ENCODE peak calls at places on chromosomes 11 and 22, in ten cellular contexts. One of them, this sample, is unnamed.

GRCh38 chr11:63985812-63986155 is 454 bp upstream of the OTUB1 start:
- DNase-seq in HCT116: no peak
- DNase-seq in lung: no peak
- DNase-seq in esophagus squamous epithelium: no peak
- DNase-seq in spleen: peak; percentile 94
- DNase-seq in SK-N-SH: peak; percentile 60
- DNase-seq in fibroblast of lung: no peak
- DNase-seq in neural progenitor cell: no peak
- DNase-seq in keratinocyte: no peak
- DNase-seq in GM23248: peak; percentile 67
- DNase-seq in this sample: no peak

GRCh38 chr22:26585104-26585790 is 4.7 kb downstream of the TPST2 start:
- DNase-seq in SK-N-SH: peak; percentile 53
- DNase-seq in fibroblast of lung: peak; percentile 84
- DNase-seq in keratinocyte: peak; percentile 17
- DNase-seq in esophagus squamous epithelium: no peak
- DNase-seq in GM23248: peak; percentile 93
- DNase-seq in spleen: peak; percentile 66
- DNase-seq in neural progenitor cell: no peak
- DNase-seq in lung: peak; percentile 56
- DNase-seq in HCT116: no peak
- DNase-seq in this sample: no peak

GRCh38 chr11:134512061-134512460 is 100.0 kb upstream of the B3GAT1 start:
- DNase-seq in lung: no peak
- DNase-seq in fibroblast of lung: no peak
- DNase-seq in spleen: no peak
- DNase-seq in GM23248: no peak
- DNase-seq in SK-N-SH: no peak
- DNase-seq in esophagus squamous epithelium: no peak
- DNase-seq in HCT116: no peak
- DNase-seq in neural progenitor cell: no peak
- DNase-seq in keratinocyte: no peak
- DNase-seq in this sample: no peak

GRCh38 chr22:50733521-50734342 is 4.3 kb upstream of the ACR start:
- DNase-seq in esophagus squamous epithelium: no peak
- DNase-seq in HCT116: no peak
- DNase-seq in fibroblast of lung: peak; percentile 23
- DNase-seq in keratinocyte: no peak
- DNase-seq in SK-N-SH: peak; percentile 84
- DNase-seq in lung: no peak
- DNase-seq in GM23248: peak; percentile 65
- DNase-seq in spleen: peak; percentile 70
- DNase-seq in neural progenitor cell: peak; percentile 17
- DNase-seq in this sample: peak; percentile 10

GRCh38 chr11:94926698-94927237 is 46.6 kb downstream of the CWC15 start:
- DNase-seq in esophagus squamous epithelium: no peak
- DNase-seq in fibroblast of lung: peak; percentile 89
- DNase-seq in HCT116: no peak
- DNase-seq in keratinocyte: no peak
- DNase-seq in lung: peak; percentile 59
- DNase-seq in GM23248: peak; percentile 84
- DNase-seq in SK-N-SH: peak; percentile 41
- DNase-seq in neural progenitor cell: no peak
- DNase-seq in spleen: no peak
- DNase-seq in this sample: peak; percentile 85

GRCh38 chr22:19875531-19876313 is 21.0 kb upstream of the GNB1L start:
- DNase-seq in fibroblast of lung: no peak
- DNase-seq in HCT116: no peak
- DNase-seq in GM23248: no peak
- DNase-seq in esophagus squamous epithelium: no peak
- DNase-seq in SK-N-SH: peak; percentile 42
- DNase-seq in spleen: peak; percentile 62
- DNase-seq in lung: no peak
- DNase-seq in neural progenitor cell: peak; percentile 1
- DNase-seq in keratinocyte: no peak
- DNase-seq in this sample: no peak

GRCh38 chr11:61679893-61680621 is at the start of gene DAGLA:
- DNase-seq in neural progenitor cell: peak; percentile 89
- DNase-seq in SK-N-SH: peak; percentile 99
- DNase-seq in GM23248: peak; percentile 70
- DNase-seq in keratinocyte: no peak
- DNase-seq in lung: peak; percentile 75
- DNase-seq in fibroblast of lung: peak; percentile 42
- DNase-seq in esophagus squamous epithelium: no peak
- DNase-seq in spleen: peak; percentile 93
- DNase-seq in HCT116: no peak
- DNase-seq in this sample: peak; percentile 57

GRCh38 chr11:3929689-3930088 is 74.2 kb downstream of the STIM1 start:
- DNase-seq in HCT116: no peak
- DNase-seq in esophagus squamous epithelium: no peak
- DNase-seq in SK-N-SH: no peak
- DNase-seq in fibroblast of lung: no peak
- DNase-seq in neural progenitor cell: no peak
- DNase-seq in spleen: no peak
- DNase-seq in keratinocyte: no peak
- DNase-seq in GM23248: no peak
- DNase-seq in lung: no peak
- DNase-seq in this sample: no peak

GRCh38 chr22:18085188-18085587 is 7.4 kb downstream of the PEX26 start:
- DNase-seq in lung: no peak
- DNase-seq in HCT116: no peak
- DNase-seq in spleen: no peak
- DNase-seq in neural progenitor cell: no peak
- DNase-seq in GM23248: peak; percentile 70
- DNase-seq in keratinocyte: no peak
- DNase-seq in SK-N-SH: no peak
- DNase-seq in fibroblast of lung: peak; percentile 20
- DNase-seq in esophagus squamous epithelium: no peak
- DNase-seq in this sample: no peak

GRCh38 chr22:38852522-38852921 is 8.7 kb upstream of the NPTXR start:
- DNase-seq in keratinocyte: no peak
- DNase-seq in lung: no peak
- DNase-seq in GM23248: no peak
- DNase-seq in neural progenitor cell: no peak
- DNase-seq in HCT116: no peak
- DNase-seq in spleen: no peak
- DNase-seq in fibroblast of lung: no peak
- DNase-seq in esophagus squamous epithelium: no peak
- DNase-seq in SK-N-SH: no peak
- DNase-seq in this sample: no peak
- H3K27me3 ChIP-seq in keratinocyte: peaks cover 23% of the 10 kb centered on the region
- H3K27me3 ChIP-seq in lung: no peaks in the 10 kb centered on the region
- H3K27me3 ChIP-seq in GM23248: no peaks in the 10 kb centered on the region
- H3K27me3 ChIP-seq in neural progenitor cell: peaks cover 39% of the 10 kb centered on the region
- H3K27me3 ChIP-seq in HCT116: no peaks in the 10 kb centered on the region
- H3K27me3 ChIP-seq in spleen: peaks cover 7% of the 10 kb centered on the region
- H3K27me3 ChIP-seq in fibroblast of lung: peaks cover 4% of the 10 kb centered on the region
- H3K27me3 ChIP-seq in esophagus squamous epithelium: no peaks in the 10 kb centered on the region
- H3K27me3 ChIP-seq in SK-N-SH: no peaks in the 10 kb centered on the region
- H3K27me3 ChIP-seq in this sample: peaks cover 11% of the 10 kb centered on the region

DNA sequence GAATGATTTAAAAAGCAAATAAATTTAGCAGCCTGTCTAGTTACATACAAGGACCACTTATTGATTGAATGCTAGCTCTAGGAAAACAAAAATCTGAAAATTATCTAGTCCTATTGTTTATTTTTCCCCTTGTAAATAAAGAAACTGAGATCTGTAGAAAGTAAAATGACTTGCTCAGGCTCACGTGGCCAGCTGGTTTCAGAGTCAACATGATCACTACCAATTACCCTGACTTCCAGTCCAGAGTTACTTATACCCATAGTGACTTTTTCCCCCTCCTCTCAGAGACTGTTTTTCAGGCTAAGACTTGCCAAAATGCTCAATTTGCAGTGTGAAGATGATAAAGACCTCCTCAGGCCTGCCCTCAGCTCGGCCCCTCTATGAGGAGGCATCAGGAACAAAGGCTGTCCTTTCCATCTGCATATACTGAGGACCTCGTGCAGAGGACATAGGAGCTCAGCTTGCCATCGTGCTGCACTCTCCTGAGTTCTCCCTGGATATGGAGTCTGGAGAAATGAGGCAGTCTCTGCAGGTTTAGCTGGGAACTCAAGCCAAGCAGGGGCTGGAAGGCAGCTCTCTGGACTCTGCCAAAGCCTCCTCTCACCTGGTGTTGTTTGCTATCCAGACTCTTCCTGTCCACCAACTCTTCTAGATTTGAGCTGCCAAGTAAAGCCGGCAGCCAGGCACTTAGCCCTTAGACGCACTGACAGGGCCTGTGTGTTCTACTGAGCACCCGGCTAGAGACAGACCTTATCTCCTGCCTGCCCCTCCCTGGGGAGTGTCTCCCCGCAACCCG is 883.3 kb downstream of the NTM start:
- DNase-seq in keratinocyte: no peak
- DNase-seq in neural progenitor cell: no peak
- DNase-seq in SK-N-SH: no peak
- DNase-seq in lung: no peak
- DNase-seq in GM23248: no peak
- DNase-seq in spleen: no peak
- DNase-seq in HCT116: no peak
- DNase-seq in fibroblast of lung: no peak
- DNase-seq in esophagus squamous epithelium: no peak
- DNase-seq in this sample: no peak
- H3K27me3 ChIP-seq in keratinocyte: no peaks in the 10 kb centered on the region
- H3K27me3 ChIP-seq in neural progenitor cell: no peaks in the 10 kb centered on the region
- H3K27me3 ChIP-seq in SK-N-SH: no peaks in the 10 kb centered on the region
- H3K27me3 ChIP-seq in lung: no peaks in the 10 kb centered on the region
- H3K27me3 ChIP-seq in GM23248: no peaks in the 10 kb centered on the region
- H3K27me3 ChIP-seq in spleen: peaks cover 6% of the 10 kb centered on the region
- H3K27me3 ChIP-seq in HCT116: no peaks in the 10 kb centered on the region
- H3K27me3 ChIP-seq in fibroblast of lung: no peaks in the 10 kb centered on the region
- H3K27me3 ChIP-seq in esophagus squamous epithelium: no peaks in the 10 kb centered on the region
- H3K27me3 ChIP-seq in this sample: no peaks in the 10 kb centered on the region

GRCh38 chr11:129813216-129813791 is 2.3 kb upstream of the TMEM45B start:
- DNase-seq in GM23248: no peak
- DNase-seq in fibroblast of lung: no peak
- DNase-seq in lung: no peak
- DNase-seq in neural progenitor cell: no peak
- DNase-seq in spleen: no peak
- DNase-seq in esophagus squamous epithelium: no peak
- DNase-seq in keratinocyte: no peak
- DNase-seq in HCT116: no peak
- DNase-seq in SK-N-SH: no peak
- DNase-seq in this sample: no peak

GRCh38 chr11:129814244-129814992 is 1.2 kb upstream of the TMEM45B start:
- DNase-seq in spleen: peak; percentile 64
- DNase-seq in esophagus squamous epithelium: no peak
- DNase-seq in GM23248: no peak
- DNase-seq in lung: no peak
- DNase-seq in SK-N-SH: peak; percentile 30
- DNase-seq in keratinocyte: no peak
- DNase-seq in HCT116: no peak
- DNase-seq in neural progenitor cell: peak; percentile 6
- DNase-seq in fibroblast of lung: no peak
- DNase-seq in this sample: no peak

GRCh38 chr11:129819237-129819636 is 3.6 kb downstream of the TMEM45B start:
- DNase-seq in GM23248: no peak
- DNase-seq in keratinocyte: no peak
- DNase-seq in HCT116: no peak
- DNase-seq in spleen: no peak
- DNase-seq in lung: no peak
- DNase-seq in SK-N-SH: no peak
- DNase-seq in neural progenitor cell: no peak
- DNase-seq in esophagus squamous epithelium: no peak
- DNase-seq in fibroblast of lung: no peak
- DNase-seq in this sample: no peak

GRCh38 chr11:129815596-129816461 is at the start of gene TMEM45B:
- DNase-seq in keratinocyte: no peak
- DNase-seq in lung: peak; percentile 64
- DNase-seq in neural progenitor cell: peak; percentile 56
- DNase-seq in fibroblast of lung: no peak
- DNase-seq in spleen: peak; percentile 78
- DNase-seq in esophagus squamous epithelium: no peak
- DNase-seq in GM23248: no peak
- DNase-seq in SK-N-SH: peak; percentile 83
- DNase-seq in HCT116: no peak
- DNase-seq in this sample: no peak

DNA sequence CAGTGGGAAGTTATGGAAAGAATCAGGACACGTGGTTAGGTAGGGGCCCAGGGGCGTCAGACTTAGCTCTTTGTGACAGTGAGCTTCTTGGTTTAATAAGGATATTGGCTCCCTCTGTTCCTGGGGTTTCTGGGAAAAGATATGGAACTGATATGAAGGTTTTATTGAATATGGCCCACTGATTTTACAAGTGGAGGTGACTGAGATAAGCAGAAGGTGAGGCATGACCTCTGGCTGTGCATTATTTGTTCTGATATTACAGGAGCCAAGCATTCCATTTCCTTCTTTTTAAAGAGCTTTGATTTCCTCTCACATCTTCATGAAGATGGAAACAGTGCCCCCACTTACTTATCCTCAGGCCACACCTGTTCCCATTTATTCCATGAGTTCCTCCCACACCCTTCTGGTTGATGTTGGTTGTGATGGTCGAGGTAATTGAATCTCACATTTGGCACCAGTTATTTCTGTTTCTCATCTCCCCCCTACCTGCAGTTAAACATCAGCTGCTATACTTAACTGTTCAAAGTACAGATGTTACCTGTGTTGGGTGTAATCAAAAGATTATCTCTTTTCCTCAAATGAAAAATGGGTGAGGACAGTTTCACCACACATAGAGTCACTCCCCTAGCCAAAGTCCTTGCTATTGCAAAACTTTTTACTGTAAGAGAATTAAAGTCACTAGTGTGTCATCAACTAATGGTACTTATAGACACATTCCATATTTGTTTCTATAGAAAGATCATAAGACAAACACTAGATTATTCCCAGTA is 1.8 kb downstream of the TMEM45B start:
- DNase-seq in SK-N-SH: no peak
- DNase-seq in esophagus squamous epithelium: no peak
- DNase-seq in spleen: no peak
- DNase-seq in HCT116: no peak
- DNase-seq in lung: no peak
- DNase-seq in keratinocyte: no peak
- DNase-seq in GM23248: no peak
- DNase-seq in neural progenitor cell: no peak
- DNase-seq in fibroblast of lung: no peak
- DNase-seq in this sample: no peak
- H3K27me3 ChIP-seq in SK-N-SH: peaks cover 28% of the 10 kb centered on the region
- H3K27me3 ChIP-seq in esophagus squamous epithelium: no peaks in the 10 kb centered on the region
- H3K27me3 ChIP-seq in spleen: peaks cover 50% of the 10 kb centered on the region
- H3K27me3 ChIP-seq in HCT116: no peaks in the 10 kb centered on the region
- H3K27me3 ChIP-seq in lung: no peaks in the 10 kb centered on the region
- H3K27me3 ChIP-seq in keratinocyte: peaks cover 8% of the 10 kb centered on the region
- H3K27me3 ChIP-seq in GM23248: peaks cover 60% of the 10 kb centered on the region
- H3K27me3 ChIP-seq in neural progenitor cell: peaks cover 67% of the 10 kb centered on the region
- H3K27me3 ChIP-seq in fibroblast of lung: no peaks in the 10 kb centered on the region
- H3K27me3 ChIP-seq in this sample: peaks cover 18% of the 10 kb centered on the region

DNA sequence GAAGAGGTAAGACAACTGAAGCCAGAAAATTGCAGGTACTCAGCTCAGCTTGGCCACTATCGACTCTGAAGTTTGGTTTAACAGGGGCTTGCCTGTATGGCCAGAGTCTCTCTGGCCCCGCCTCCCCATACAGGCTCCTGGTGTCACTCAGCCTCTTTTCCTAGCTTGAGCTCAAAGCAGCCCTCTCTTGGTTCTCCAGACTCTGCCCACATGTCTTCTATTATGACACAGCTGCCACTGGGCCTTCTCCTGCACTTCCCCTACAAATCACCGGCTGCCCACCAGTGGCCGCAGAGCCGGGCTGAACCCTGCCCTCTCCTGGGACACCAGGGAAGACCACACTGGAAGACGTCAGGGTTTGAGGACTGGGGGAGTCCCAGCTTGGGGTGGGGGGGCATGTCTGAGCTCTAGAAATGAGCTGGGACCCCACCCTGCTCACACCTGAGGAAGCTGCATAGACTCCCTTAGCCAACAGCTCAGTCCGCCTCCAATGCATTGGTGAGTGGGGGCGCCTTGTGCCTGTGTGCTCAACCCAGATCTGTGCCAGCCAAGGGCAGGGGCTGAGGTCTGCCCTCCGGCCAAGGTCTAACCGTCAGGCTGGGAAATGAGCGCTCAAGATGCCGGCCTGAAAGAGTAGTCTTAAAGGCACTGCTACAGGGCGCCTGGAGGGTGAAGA is 94.4 kb upstream of the LMO1 start:
- DNase-seq in lung: no peak
- DNase-seq in fibroblast of lung: no peak
- DNase-seq in esophagus squamous epithelium: no peak
- DNase-seq in HCT116: no peak
- DNase-seq in keratinocyte: no peak
- DNase-seq in spleen: peak; percentile 68
- DNase-seq in neural progenitor cell: no peak
- DNase-seq in SK-N-SH: no peak
- DNase-seq in GM23248: no peak
- DNase-seq in this sample: no peak
- H3K27me3 ChIP-seq in lung: no peaks in the 10 kb centered on the region
- H3K27me3 ChIP-seq in fibroblast of lung: peaks cover 10% of the 10 kb centered on the region
- H3K27me3 ChIP-seq in esophagus squamous epithelium: no peaks in the 10 kb centered on the region
- H3K27me3 ChIP-seq in HCT116: no peaks in the 10 kb centered on the region
- H3K27me3 ChIP-seq in keratinocyte: peaks cover 31% of the 10 kb centered on the region
- H3K27me3 ChIP-seq in spleen: peaks cover 25% of the 10 kb centered on the region
- H3K27me3 ChIP-seq in neural progenitor cell: no peaks in the 10 kb centered on the region
- H3K27me3 ChIP-seq in SK-N-SH: no peaks in the 10 kb centered on the region
- H3K27me3 ChIP-seq in GM23248: peaks cover 38% of the 10 kb centered on the region
- H3K27me3 ChIP-seq in this sample: no peaks in the 10 kb centered on the region